ENCODE peak calls at places on chromosome 18, in six cellular contexts. I is H1, E is SK-N-SH, Q is HCT116, B is GM12878, T is A549. N is an unnamed sample.

GRCh38 chr18:49521251-49521650 is 34.2 kb upstream of the C18orf32 start:
- DNase-seq in E (no peak), Q (peak), B (no peak), I (no peak), T (no peak), N (no peak)

GRCh38 chr18:6795307-6795706 is 65.8 kb downstream of the ARHGAP28 start:
- DNase-seq in Q (no peak), I (no peak), E (no peak), T (no peak), B (no peak), N (no peak)

GRCh38 chr18:74468547-74469014 is 11.5 kb upstream of the DIPK1C start:
- DNase-seq in I (no peak), T (no peak), Q (no peak), B (no peak), E (no peak), N (no peak)

GRCh38 chr18:14942275-14942674 is 194.3 kb downstream of the ANKRD30B start:
- DNase-seq in I (no peak), T (no peak), E (no peak), Q (no peak), B (no peak), N (no peak)

GRCh38 chr18:6294119-6294784 is 120.5 kb downstream of the L3MBTL4 start:
- DNase-seq in Q (no peak), T (no peak), E (no peak), I (no peak), B (no peak), N (peak)

GRCh38 chr18:31206787-31207381 is 44.2 kb upstream of the DSC1 start:
- DNase-seq in B (peak), E (peak), Q (peak), I (peak), T (peak), N (peak)

GRCh38 chr18:56168049-56168781 is 470.2 kb downstream of the TXNL1 start:
- DNase-seq in T (peak), B (no peak), I (no peak), Q (no peak), E (no peak), N (no peak)

GRCh38 chr18:58230438-58231179 is 186.6 kb downstream of the NEDD4L start:
- DNase-seq in E (no peak), I (no peak), T (peak), B (no peak), Q (peak), N (no peak)

GRCh38 chr18:79949571-79950439 is 1.6 kb downstream of the SLC66A2 start:
- DNase-seq in T (no peak), Q (no peak), B (no peak), I (no peak), E (no peak), N (peak)

GRCh38 chr18:12993439-12993838 is 2.3 kb downstream of the CEP192 start:
- DNase-seq in T (no peak), E (no peak), I (no peak), B (no peak), Q (no peak), N (no peak)
- H3K4me3 ChIP-seq in T (no peak), E (no peak), I (no peak), B (peak), Q (no peak), N (peak)

DNA sequence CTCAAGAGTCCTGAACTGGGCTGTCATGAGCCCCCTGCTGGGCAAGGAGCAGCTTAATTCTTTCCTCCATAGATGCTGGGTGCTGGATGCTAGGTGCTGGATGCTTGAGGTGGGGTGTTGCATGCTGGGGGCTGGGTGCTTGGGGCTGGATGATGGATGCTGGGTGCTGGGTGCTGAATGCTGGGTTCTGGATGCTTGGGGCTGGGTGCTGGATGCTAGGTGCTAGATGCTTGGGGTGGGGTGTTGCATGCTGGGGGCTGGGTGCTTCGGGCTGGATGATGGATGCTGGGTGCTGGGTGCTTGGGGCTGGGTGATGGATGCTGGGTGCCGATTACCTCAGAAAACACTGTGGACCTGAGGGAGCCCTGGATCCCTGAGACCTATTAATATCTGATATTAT is 837.7 kb downstream of the GALR1 start:
- DNase-seq in Q (no peak), B (no peak), I (no peak), E (no peak), T (no peak), N (peak)
- TF ChIP-seq CTCF in Q (no peak), B (no peak), I (no peak), E (no peak), T (no peak), N (no peak)

GRCh38 chr18:32438173-32438572 is 32.5 kb downstream of the GAREM1 start:
- DNase-seq in I (no peak), E (peak), Q (no peak), B (no peak), T (no peak), N (no peak)
- TF ChIP-seq MAX in I (no peak), E (no peak), Q (no peak), B (no peak), T (no peak), N (no peak)

DNA sequence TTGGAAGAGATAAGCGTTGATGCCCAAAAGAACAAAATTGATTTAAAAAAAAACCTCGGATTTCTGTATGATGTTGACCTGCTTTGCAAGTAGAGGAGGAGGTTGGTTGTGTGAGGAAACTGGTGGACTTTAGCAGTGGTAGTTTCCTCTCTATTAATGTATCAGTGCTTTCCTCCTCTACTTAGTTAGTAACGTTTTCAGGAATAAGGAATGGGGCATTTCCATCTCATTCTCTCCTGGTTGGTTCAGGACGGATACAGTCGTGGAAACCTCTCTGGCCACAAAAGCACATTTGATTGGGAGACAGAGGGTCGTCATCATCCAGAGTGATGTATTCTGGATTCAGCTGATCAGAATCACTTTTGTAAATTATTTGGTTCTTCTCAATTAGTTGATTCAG is 1.5 kb downstream of the FHOD3 start:
- DNase-seq in I (no peak), B (no peak), E (no peak), Q (no peak), T (no peak), N (no peak)
- H3K4me3 ChIP-seq in I (no peak), B (no peak), E (no peak), Q (no peak), T (no peak), N (no peak)

DNA sequence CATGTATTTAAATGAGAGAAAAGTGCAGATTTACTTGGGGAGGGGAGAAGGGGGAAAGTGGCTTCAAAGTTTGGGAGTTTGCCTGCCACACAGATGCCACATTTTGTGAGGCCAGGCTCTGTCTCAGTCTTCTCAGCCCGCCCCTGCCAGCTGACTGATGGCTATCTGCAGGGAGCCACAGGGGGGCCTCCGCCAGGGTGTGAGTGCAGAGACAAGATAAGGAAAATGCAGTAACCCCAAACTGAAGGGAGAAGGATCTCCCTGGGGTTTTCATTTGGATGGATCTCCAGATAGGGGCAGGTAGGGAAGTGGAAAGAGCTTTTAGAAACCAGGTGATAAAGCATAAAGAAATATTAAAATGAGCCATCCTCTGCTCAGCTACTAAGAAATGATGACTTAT is 128.8 kb downstream of the ZNF521 start:
- DNase-seq in Q (no peak), B (no peak), T (no peak), I (peak), E (peak), N (peak)
- TF ChIP-seq CTCF in Q (no peak), B (no peak), T (no peak), I (no peak), E (no peak), N (no peak)

DNA sequence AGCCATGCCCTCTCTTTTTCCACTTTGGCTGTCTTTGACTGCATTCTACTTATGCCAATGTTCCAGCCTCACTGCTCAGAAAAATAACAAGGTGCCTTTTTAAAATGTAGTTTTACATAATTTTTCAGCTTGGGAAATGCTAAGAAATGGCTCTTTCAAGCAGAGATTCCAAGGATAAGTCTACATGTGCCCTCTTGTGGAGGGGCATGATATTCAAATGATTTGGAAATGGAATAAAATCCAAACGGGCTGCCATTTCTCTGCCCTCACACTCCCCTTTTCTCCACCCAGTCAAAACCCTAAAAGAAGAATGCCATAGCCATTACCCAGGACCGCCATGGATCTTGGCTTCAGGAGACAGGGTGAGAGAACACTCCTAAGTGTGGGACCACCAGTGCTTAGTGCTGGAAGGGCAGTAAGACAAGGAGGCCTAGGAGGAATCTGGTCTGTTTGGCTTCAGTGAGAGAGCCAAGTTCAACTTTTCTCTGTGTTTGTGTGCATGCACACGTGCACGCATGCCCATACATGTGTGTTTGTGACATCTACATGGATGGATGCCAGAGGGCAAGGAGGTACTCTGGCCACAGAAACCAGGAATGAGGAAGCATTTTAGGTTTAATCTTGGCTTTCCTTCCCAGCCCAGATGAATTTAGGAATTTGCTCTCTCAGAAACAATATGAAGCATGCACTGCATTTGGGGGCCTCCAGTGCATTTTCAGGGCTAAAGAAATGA is 174.0 kb upstream of the SLC14A2 start:
- DNase-seq in Q (no peak), T (no peak), I (no peak), B (no peak), E (no peak), N (no peak)
- TF ChIP-seq MAX in Q (no peak), T (no peak), I (no peak), B (no peak), E (no peak), N (no peak)

GRCh38 chr18:3035635-3036034 is 22.7 kb upstream of the LPIN2 start:
- DNase-seq in E (no peak), T (no peak), I (no peak), B (no peak), Q (no peak), N (no peak)

GRCh38 chr18:3040881-3041280 is 27.9 kb upstream of the LPIN2 start:
- DNase-seq in T (no peak), I (no peak), B (no peak), Q (no peak), E (no peak), N (no peak)

GRCh38 chr18:3036108-3036507 is 23.2 kb upstream of the LPIN2 start:
- DNase-seq in T (no peak), I (no peak), B (no peak), E (no peak), Q (no peak), N (no peak)

GRCh38 chr18:3040183-3040582 is 27.2 kb upstream of the LPIN2 start:
- DNase-seq in T (no peak), Q (no peak), I (no peak), E (no peak), B (no peak), N (no peak)

DNA sequence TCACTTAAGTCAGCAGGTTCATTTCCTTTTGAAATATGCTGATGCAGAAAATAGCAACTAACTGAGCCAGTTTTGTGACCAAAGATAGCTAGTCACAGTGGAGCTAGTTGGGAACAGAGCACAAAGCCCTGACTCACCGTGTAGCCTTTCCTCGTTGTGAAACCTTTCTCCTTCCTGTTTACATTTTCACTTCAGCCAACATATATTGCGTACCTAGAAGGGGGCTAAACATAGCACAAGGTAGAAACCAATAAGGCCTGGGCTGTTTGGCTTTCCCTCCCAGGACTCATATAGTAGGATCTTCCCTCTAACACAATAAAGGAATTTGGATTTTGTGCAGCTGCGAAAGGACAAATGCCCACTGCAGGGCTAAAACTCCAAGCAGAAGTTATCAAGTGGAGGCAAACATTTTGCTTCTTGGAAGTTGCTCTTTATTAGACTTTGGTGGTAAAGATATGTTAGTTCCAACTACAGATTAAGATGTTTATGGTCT is 24.5 kb upstream of the LPIN2 start:
- DNase-seq in B (peak), T (peak), Q (peak), I (no peak), E (no peak), N (peak)
- H3K4me3 ChIP-seq in B (no peak), T (no peak), Q (no peak), I (no peak), E (no peak), N (no peak)

GRCh38 chr18:26089247-26090129 is 925 bp downstream of the SS18 start:
- DNase-seq in T (peak), Q (no peak), I (peak), B (no peak), E (peak), N (peak)
- TF ChIP-seq CTCF in T (no peak), Q (no peak), I (no peak), B (no peak), E (no peak), N (no peak)

DNA sequence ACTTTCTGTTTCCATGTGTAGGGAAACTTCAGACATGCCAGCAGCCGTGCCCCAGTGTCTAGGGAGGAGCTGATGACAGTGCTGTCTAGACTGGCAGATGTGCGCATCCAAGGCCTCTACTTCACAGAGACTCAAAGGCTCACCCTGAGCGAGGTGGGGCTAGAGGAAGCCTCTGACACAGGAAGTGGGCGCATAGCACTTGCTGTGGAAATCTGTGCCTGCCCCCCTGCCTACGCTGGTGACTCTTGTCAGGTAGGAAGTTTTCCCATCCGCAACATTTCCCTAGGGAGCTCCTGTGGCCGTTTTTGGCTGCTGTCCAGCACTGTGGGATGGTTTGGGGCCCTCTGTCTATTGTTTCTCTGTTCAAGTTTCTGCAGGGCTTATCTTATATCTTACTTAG is 143.1 kb upstream of the TTC39C start:
- DNase-seq in I (no peak), Q (no peak), B (peak), E (peak), T (peak), N (peak)
- TF ChIP-seq MAX in I (no peak), Q (no peak), B (no peak), E (no peak), T (no peak), N (no peak)